ENCODE peak calls at places on chromosomes 4 and X, in six cellular contexts. B is pons; M is type B pancreatic cell; N is activated naive CD4-positive, alpha-beta T cell treated with anti-CD3 and anti-CD28 coated beads for 36 hours; Z is stimulated activated CD8-positive, alpha-beta memory T cell treated with anti-CD3 and anti-CD28 coated beads, Interleukin-4, amount 100 ng/mL, for 4 hours; G is activated CD4-positive, alpha-beta T cell treated with anti-CD3 and anti-CD28 coated beads, Interleukin-2, amount 10 ng/mL, durations not matched to agents 7 days and 5 days. K is an unnamed sample.

GRCh38 chrX:63613531-63614028 is 171.4 kb downstream of the ARHGEF9 start:
- DNase-seq in B (no peak), M (no peak), N (no peak), Z (no peak), G (no peak), K (no peak)

GRCh38 chr4:93830090-93830818 is 1.7 kb downstream of the ATOH1 start:
- DNase-seq in B (no peak), M (no peak), N (no peak), Z (no peak), G (no peak), K (no peak)

GRCh38 chr4:158056689-158057245 is 116.1 kb downstream of the GASK1B start:
- DNase-seq in B (no peak), M (no peak), N (no peak), Z (no peak), G (no peak), K (no peak)

GRCh38 chr4:84632092-84632491 is 49.2 kb downstream of the CDS1 start:
- DNase-seq in B (no peak), M (no peak), N (no peak), Z (no peak), G (no peak), K (no peak)

GRCh38 chr4:185709802-185710486 is 102.0 kb downstream of the SORBS2 start:
- DNase-seq in B (no peak), M (no peak), N (no peak), Z (no peak), G (no peak), K (no peak)

GRCh38 chrX:94752434-94753169 is 1078.6 kb downstream of the FAM133A start:
- DNase-seq in B (no peak), M (no peak), N (no peak), Z (no peak), G (no peak), K (no peak)

GRCh38 chr4:41280010-41280409 is 23.3 kb downstream of the UCHL1 start:
- DNase-seq in B (no peak), M (no peak), N (no peak), Z (no peak), G (no peak), K (no peak)

GRCh38 chrX:129779747-129780146 is at the start of gene SASH3:
- DNase-seq in B (peak; percentile 28), M (no peak), N (peak; percentile 81), Z (no peak), G (peak; percentile 76), K (peak; percentile 88)

GRCh38 chr4:26256016-26256415 is 64.8 kb upstream of the RBPJ start:
- DNase-seq in B (no peak), M (no peak), N (no peak), Z (no peak), G (no peak), K (no peak)

GRCh38 chr4:104451573-104451972 is 43.1 kb downstream of the CXXC4 start:
- DNase-seq in B (peak; percentile 77), M (no peak), N (no peak), Z (no peak), G (no peak), K (no peak)

GRCh38 chr4:146790515-146790914 is 151.8 kb downstream of the POU4F2 start:
- DNase-seq in B (no peak), M (no peak), N (no peak), Z (no peak), G (no peak), K (no peak)

GRCh38 chr4:164779811-164780216 is 25.9 kb downstream of the SMIM31 start:
- DNase-seq in B (peak; percentile 52), M (no peak), N (peak; percentile 51), Z (no peak), G (peak; percentile 37), K (no peak)

GRCh38 chrX:42070866-42071265 is 147.5 kb upstream of the CASK start:
- DNase-seq in B (no peak), M (no peak), N (no peak), Z (no peak), G (no peak), K (no peak)

GRCh38 chr4:3016839-3017410 is 53.6 kb downstream of the GRK4 start:
- DNase-seq in B (no peak), M (no peak), N (no peak), Z (no peak), G (no peak), K (peak; percentile 67)

GRCh38 chr4:82903737-82904136 is 3.2 kb downstream of the THAP9 start:
- DNase-seq in B (no peak), M (no peak), N (no peak), Z (no peak), G (no peak), K (no peak)

GRCh38 chr4:88939697-88940096 is 117.3 kb downstream of the FAM13A start:
- DNase-seq in B (no peak), M (no peak), N (no peak), Z (no peak), G (no peak), K (no peak)

GRCh38 chrX:65932173-65933084 is 107.5 kb downstream of the VSIG4 start:
- DNase-seq in B (no peak), M (no peak), N (peak; percentile 66), Z (no peak), G (no peak), K (no peak)

GRCh38 chrX:3549442-3549875 is 164.0 kb downstream of the PRKX start:
- DNase-seq in B (no peak), M (no peak), N (no peak), Z (no peak), G (no peak), K (no peak)

GRCh38 chr4:74794341-74794801 is at the start of gene BTC:
- DNase-seq in B (no peak), M (peak; percentile 65), N (peak; percentile 15), Z (no peak), G (no peak), K (no peak)

GRCh38 chr4:65623509-65623908 is 46.8 kb downstream of the EPHA5 start:
- DNase-seq in B (no peak), M (no peak), N (no peak), Z (no peak), G (no peak), K (no peak)

GRCh38 chr4:147840846-147841732 is 109.2 kb downstream of the ARHGAP10 start:
- DNase-seq in B (no peak), M (no peak), N (no peak), Z (no peak), G (no peak), K (no peak)

GRCh38 chr4:165319509-165319908 is 8.0 kb upstream of the MSMO1 start:
- DNase-seq in B (no peak), M (no peak), N (no peak), Z (no peak), G (no peak), K (no peak)

GRCh38 chrX:17655232-17656034 is 81.9 kb upstream of the SCML1 start:
- DNase-seq in B (no peak), M (no peak), N (peak; percentile 26), Z (no peak), G (no peak), K (no peak)

GRCh38 chrX:40953369-40953768 is 131.9 kb upstream of the USP9X start:
- DNase-seq in B (no peak), M (no peak), N (no peak), Z (no peak), G (no peak), K (no peak)

GRCh38 chr4:60201052-60201673 is 999.0 kb upstream of the ADGRL3 start:
- DNase-seq in B (peak; percentile 70), M (no peak), N (peak; percentile 57), Z (no peak), G (peak; percentile 45), K (no peak)

K was measured in mesenteric fat pad.